ENCODE peak calls at places on chromosomes 6 and 20, in eight cellular contexts. One of them, this sample, is unnamed.
A peak's percentile ranks its signal among the peaks of the same experiment; 100 is the strongest.

GRCh38 chr6:150478651-150479498 is 110.1 kb downstream of the IYD start:
- DNase-seq in heart left ventricle: no peak
- DNase-seq in PC-3: no peak
- DNase-seq in effector memory CD4-positive, alpha-beta T cell: no peak
- DNase-seq in HL-60: no peak
- DNase-seq in lung: no peak
- DNase-seq in right lobe of liver: no peak
- DNase-seq in left ventricle myocardium inferior: no peak
- DNase-seq in this sample: no peak

GRCh38 chr20:10649817-10650200 is 24.0 kb downstream of the JAG1 start:
- DNase-seq in heart left ventricle: no peak
- DNase-seq in PC-3: no peak
- DNase-seq in effector memory CD4-positive, alpha-beta T cell: no peak
- DNase-seq in HL-60: no peak
- DNase-seq in lung: no peak
- DNase-seq in right lobe of liver: no peak
- DNase-seq in left ventricle myocardium inferior: no peak
- DNase-seq in this sample: no peak

GRCh38 chr6:46217671-46218131 is 46.9 kb upstream of the ENPP5 start:
- DNase-seq in heart left ventricle: no peak
- DNase-seq in PC-3: no peak
- DNase-seq in effector memory CD4-positive, alpha-beta T cell: no peak
- DNase-seq in HL-60: no peak
- DNase-seq in lung: no peak
- DNase-seq in right lobe of liver: no peak
- DNase-seq in left ventricle myocardium inferior: peak; percentile 27
- DNase-seq in this sample: no peak

GRCh38 chr6:79574636-79575035 is 37.4 kb upstream of the LCA5 start:
- DNase-seq in heart left ventricle: no peak
- DNase-seq in PC-3: peak; percentile 66
- DNase-seq in effector memory CD4-positive, alpha-beta T cell: no peak
- DNase-seq in HL-60: no peak
- DNase-seq in lung: no peak
- DNase-seq in right lobe of liver: no peak
- DNase-seq in left ventricle myocardium inferior: no peak
- DNase-seq in this sample: no peak

GRCh38 chr6:45253457-45253856 is 74.7 kb upstream of the RUNX2 start:
- DNase-seq in heart left ventricle: no peak
- DNase-seq in PC-3: no peak
- DNase-seq in effector memory CD4-positive, alpha-beta T cell: no peak
- DNase-seq in HL-60: no peak
- DNase-seq in lung: no peak
- DNase-seq in right lobe of liver: no peak
- DNase-seq in left ventricle myocardium inferior: no peak
- DNase-seq in this sample: no peak

GRCh38 chr6:135851442-135852271 is at the start of gene PDE7B:
- DNase-seq in heart left ventricle: peak; percentile 88
- DNase-seq in PC-3: peak; percentile 71
- DNase-seq in effector memory CD4-positive, alpha-beta T cell: peak; percentile 2
- DNase-seq in HL-60: peak; percentile 14
- DNase-seq in lung: peak; percentile 79
- DNase-seq in right lobe of liver: peak; percentile 90
- DNase-seq in left ventricle myocardium inferior: peak; percentile 75
- DNase-seq in this sample: peak; percentile 81

GRCh38 chr6:153849072-153849759 is 189.8 kb upstream of the OPRM1 start:
- DNase-seq in heart left ventricle: no peak
- DNase-seq in PC-3: no peak
- DNase-seq in effector memory CD4-positive, alpha-beta T cell: no peak
- DNase-seq in HL-60: no peak
- DNase-seq in lung: no peak
- DNase-seq in right lobe of liver: no peak
- DNase-seq in left ventricle myocardium inferior: no peak
- DNase-seq in this sample: no peak

GRCh38 chr6:87706187-87706966 is 4.3 kb upstream of the AKIRIN2 start:
- DNase-seq in heart left ventricle: no peak
- DNase-seq in PC-3: peak; percentile 72
- DNase-seq in effector memory CD4-positive, alpha-beta T cell: no peak
- DNase-seq in HL-60: no peak
- DNase-seq in lung: no peak
- DNase-seq in right lobe of liver: no peak
- DNase-seq in left ventricle myocardium inferior: no peak
- DNase-seq in this sample: no peak

GRCh38 chr6:143078468-143079324 is 18.0 kb downstream of the AIG1 start:
- DNase-seq in heart left ventricle: no peak
- DNase-seq in PC-3: no peak
- DNase-seq in effector memory CD4-positive, alpha-beta T cell: no peak
- DNase-seq in HL-60: no peak
- DNase-seq in lung: no peak
- DNase-seq in right lobe of liver: no peak
- DNase-seq in left ventricle myocardium inferior: no peak
- DNase-seq in this sample: no peak

GRCh38 chr6:31896856-31897611 is 464 bp downstream of the EHMT2 start:
- DNase-seq in heart left ventricle: no peak
- DNase-seq in PC-3: no peak
- DNase-seq in effector memory CD4-positive, alpha-beta T cell: peak; percentile 8
- DNase-seq in HL-60: no peak
- DNase-seq in lung: no peak
- DNase-seq in right lobe of liver: peak; percentile 68
- DNase-seq in left ventricle myocardium inferior: no peak
- DNase-seq in this sample: no peak

GRCh38 chr20:62955519-62956386 is 3.2 kb downstream of the SLC17A9 start:
- DNase-seq in heart left ventricle: no peak
- DNase-seq in PC-3: no peak
- DNase-seq in effector memory CD4-positive, alpha-beta T cell: no peak
- DNase-seq in HL-60: no peak
- DNase-seq in lung: no peak
- DNase-seq in right lobe of liver: peak; percentile 97
- DNase-seq in left ventricle myocardium inferior: no peak
- DNase-seq in this sample: no peak

GRCh38 chr20:17625246-17626051 is 55.6 kb downstream of the DSTN start:
- DNase-seq in heart left ventricle: peak; percentile 20
- DNase-seq in PC-3: no peak
- DNase-seq in effector memory CD4-positive, alpha-beta T cell: no peak
- DNase-seq in HL-60: no peak
- DNase-seq in lung: no peak
- DNase-seq in right lobe of liver: peak; percentile 40
- DNase-seq in left ventricle myocardium inferior: peak; percentile 14
- DNase-seq in this sample: no peak

GRCh38 chr20:24365685-24366084 is 103.7 kb upstream of the SYNDIG1 start:
- DNase-seq in heart left ventricle: no peak
- DNase-seq in PC-3: no peak
- DNase-seq in effector memory CD4-positive, alpha-beta T cell: no peak
- DNase-seq in HL-60: no peak
- DNase-seq in lung: no peak
- DNase-seq in right lobe of liver: no peak
- DNase-seq in left ventricle myocardium inferior: no peak
- DNase-seq in this sample: no peak

GRCh38 chr6:36120979-36121706 is 9.2 kb upstream of the MAPK13 start:
- DNase-seq in heart left ventricle: peak; percentile 74
- DNase-seq in PC-3: peak; percentile 71
- DNase-seq in effector memory CD4-positive, alpha-beta T cell: peak; percentile 36
- DNase-seq in HL-60: peak; percentile 45
- DNase-seq in lung: peak; percentile 60
- DNase-seq in right lobe of liver: peak; percentile 87
- DNase-seq in left ventricle myocardium inferior: peak; percentile 45
- DNase-seq in this sample: no peak

GRCh38 chr20:34312024-34312460 is 8.9 kb upstream of the AHCY start:
- DNase-seq in heart left ventricle: no peak
- DNase-seq in PC-3: no peak
- DNase-seq in effector memory CD4-positive, alpha-beta T cell: no peak
- DNase-seq in HL-60: no peak
- DNase-seq in lung: no peak
- DNase-seq in right lobe of liver: peak; percentile 87
- DNase-seq in left ventricle myocardium inferior: no peak
- DNase-seq in this sample: no peak

GRCh38 chr20:47688385-47689381 is 96.6 kb downstream of the SULF2 start:
- DNase-seq in heart left ventricle: no peak
- DNase-seq in PC-3: no peak
- DNase-seq in effector memory CD4-positive, alpha-beta T cell: no peak
- DNase-seq in HL-60: no peak
- DNase-seq in lung: no peak
- DNase-seq in right lobe of liver: no peak
- DNase-seq in left ventricle myocardium inferior: no peak
- DNase-seq in this sample: no peak

GRCh38 chr6:125191916-125192609 is 38.5 kb downstream of the TPD52L1 start:
- DNase-seq in heart left ventricle: no peak
- DNase-seq in PC-3: peak; percentile 82
- DNase-seq in effector memory CD4-positive, alpha-beta T cell: peak; percentile 5
- DNase-seq in HL-60: peak; percentile 39
- DNase-seq in lung: peak; percentile 71
- DNase-seq in right lobe of liver: no peak
- DNase-seq in left ventricle myocardium inferior: peak; percentile 22
- DNase-seq in this sample: peak; percentile 20

GRCh38 chr6:163355471-163355991 is 59.0 kb upstream of the QKI start:
- DNase-seq in heart left ventricle: peak; percentile 87
- DNase-seq in PC-3: peak; percentile 59
- DNase-seq in effector memory CD4-positive, alpha-beta T cell: no peak
- DNase-seq in HL-60: peak; percentile 73
- DNase-seq in lung: peak; percentile 56
- DNase-seq in right lobe of liver: no peak
- DNase-seq in left ventricle myocardium inferior: peak; percentile 78
- DNase-seq in this sample: peak; percentile 72

GRCh38 chr20:57501461-57502330 is 23.2 kb downstream of the CTCFL start:
- DNase-seq in heart left ventricle: no peak
- DNase-seq in PC-3: no peak
- DNase-seq in effector memory CD4-positive, alpha-beta T cell: no peak
- DNase-seq in HL-60: no peak
- DNase-seq in lung: no peak
- DNase-seq in right lobe of liver: no peak
- DNase-seq in left ventricle myocardium inferior: no peak
- DNase-seq in this sample: no peak

GRCh38 chr6:2132911-2133310 is 112.5 kb downstream of the GMDS start:
- DNase-seq in heart left ventricle: no peak
- DNase-seq in PC-3: no peak
- DNase-seq in effector memory CD4-positive, alpha-beta T cell: no peak
- DNase-seq in HL-60: no peak
- DNase-seq in lung: no peak
- DNase-seq in right lobe of liver: no peak
- DNase-seq in left ventricle myocardium inferior: no peak
- DNase-seq in this sample: no peak

GRCh38 chr20:58842276-58842675 is 8.4 kb downstream of the GNAS-AS1 start:
- DNase-seq in heart left ventricle: no peak
- DNase-seq in PC-3: no peak
- DNase-seq in effector memory CD4-positive, alpha-beta T cell: no peak
- DNase-seq in HL-60: no peak
- DNase-seq in lung: no peak
- DNase-seq in right lobe of liver: no peak
- DNase-seq in left ventricle myocardium inferior: no peak
- DNase-seq in this sample: no peak
- H3K27me3 ChIP-seq in heart left ventricle: peaks cover 28% of the 10 kb centered on the region
- H3K27me3 ChIP-seq in PC-3: peaks cover 30% of the 10 kb centered on the region
- H3K27me3 ChIP-seq in effector memory CD4-positive, alpha-beta T cell: peaks cover 9% of the 10 kb centered on the region
- H3K27me3 ChIP-seq in HL-60: peaks cover 43% of the 10 kb centered on the region
- H3K27me3 ChIP-seq in lung: no peaks in the 10 kb centered on the region
- H3K27me3 ChIP-seq in right lobe of liver: no peaks in the 10 kb centered on the region
- H3K27me3 ChIP-seq in left ventricle myocardium inferior: peaks cover 92% of the 10 kb centered on the region
- H3K27me3 ChIP-seq in this sample: peaks cover 69% of the 10 kb centered on the region

DNA sequence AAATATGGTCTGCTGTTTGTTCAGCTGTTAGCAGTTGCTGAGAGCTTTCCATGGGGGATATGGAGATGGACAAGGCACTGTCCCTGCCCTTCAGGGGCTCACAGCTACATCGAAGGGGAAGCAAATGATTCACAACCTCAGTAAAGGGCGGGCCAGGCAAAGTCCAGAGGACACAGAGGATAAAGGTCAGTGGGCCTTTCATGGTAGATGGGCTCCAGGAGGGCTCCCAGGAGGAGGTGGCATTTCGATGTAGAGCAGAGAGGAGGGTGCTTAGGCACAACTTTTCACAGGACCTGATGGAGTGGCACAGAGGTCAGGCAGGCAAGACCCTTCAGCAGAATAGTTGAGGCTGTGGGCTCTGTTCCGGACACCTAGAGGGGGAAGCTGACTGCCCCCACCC is 15.2 kb upstream of the MLN start:
- DNase-seq in heart left ventricle: no peak
- DNase-seq in PC-3: no peak
- DNase-seq in effector memory CD4-positive, alpha-beta T cell: no peak
- DNase-seq in HL-60: no peak
- DNase-seq in lung: no peak
- DNase-seq in right lobe of liver: no peak
- DNase-seq in left ventricle myocardium inferior: no peak
- DNase-seq in this sample: no peak
- H3K27me3 ChIP-seq in heart left ventricle: peaks cover 19% of the 10 kb centered on the region
- H3K27me3 ChIP-seq in PC-3: peaks cover 34% of the 10 kb centered on the region
- H3K27me3 ChIP-seq in effector memory CD4-positive, alpha-beta T cell: peaks cover 7% of the 10 kb centered on the region
- H3K27me3 ChIP-seq in HL-60: peaks cover 8% of the 10 kb centered on the region
- H3K27me3 ChIP-seq in lung: no peaks in the 10 kb centered on the region
- H3K27me3 ChIP-seq in right lobe of liver: no peaks in the 10 kb centered on the region
- H3K27me3 ChIP-seq in left ventricle myocardium inferior: peaks cover 98% of the 10 kb centered on the region
- H3K27me3 ChIP-seq in this sample: peaks cover 53% of the 10 kb centered on the region

DNA sequence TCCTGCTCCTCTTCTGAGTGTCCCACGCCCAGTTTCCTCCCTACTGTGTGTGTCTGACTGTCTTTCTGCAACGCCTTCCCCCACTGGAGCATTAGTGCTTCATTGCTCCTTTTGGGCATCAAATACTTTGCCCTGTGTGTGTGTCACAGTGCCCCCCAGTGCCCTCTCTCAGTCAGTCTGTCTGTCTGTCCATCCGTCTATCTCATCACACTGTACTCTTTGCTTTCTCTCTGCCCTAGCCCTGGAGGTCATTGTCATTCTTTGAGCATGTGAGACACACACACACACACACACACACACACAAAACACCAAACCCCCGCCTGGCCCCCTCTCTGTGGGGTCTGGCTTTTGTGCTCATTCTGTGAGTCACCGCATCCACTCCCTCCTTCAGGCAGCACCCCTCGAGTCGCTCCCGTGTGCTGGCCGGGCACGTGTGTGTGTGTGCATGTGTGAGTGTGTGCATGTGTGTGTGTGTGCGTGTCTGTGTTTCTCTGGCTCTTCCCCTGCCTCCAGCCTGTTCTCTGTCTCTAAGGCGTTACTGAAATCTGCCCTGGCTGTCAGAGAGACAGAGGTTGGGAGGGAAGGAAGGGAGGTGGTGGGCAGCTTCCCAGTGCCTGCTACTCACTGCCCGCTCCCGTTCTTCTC is 72.0 kb downstream of the SRC start:
- DNase-seq in heart left ventricle: peak; percentile 15
- DNase-seq in PC-3: no peak
- DNase-seq in effector memory CD4-positive, alpha-beta T cell: no peak
- DNase-seq in HL-60: no peak
- DNase-seq in lung: no peak
- DNase-seq in right lobe of liver: no peak
- DNase-seq in left ventricle myocardium inferior: no peak
- DNase-seq in this sample: no peak
- H3K27me3 ChIP-seq in heart left ventricle: no peaks in the 10 kb centered on the region
- H3K27me3 ChIP-seq in PC-3: peaks cover 10% of the 10 kb centered on the region
- H3K27me3 ChIP-seq in effector memory CD4-positive, alpha-beta T cell: peaks cover 5% of the 10 kb centered on the region
- H3K27me3 ChIP-seq in HL-60: peaks cover 23% of the 10 kb centered on the region
- H3K27me3 ChIP-seq in lung: no peaks in the 10 kb centered on the region
- H3K27me3 ChIP-seq in right lobe of liver: no peaks in the 10 kb centered on the region
- H3K27me3 ChIP-seq in left ventricle myocardium inferior: peaks cover 98% of the 10 kb centered on the region
- H3K27me3 ChIP-seq in this sample: peaks cover 83% of the 10 kb centered on the region

DNA sequence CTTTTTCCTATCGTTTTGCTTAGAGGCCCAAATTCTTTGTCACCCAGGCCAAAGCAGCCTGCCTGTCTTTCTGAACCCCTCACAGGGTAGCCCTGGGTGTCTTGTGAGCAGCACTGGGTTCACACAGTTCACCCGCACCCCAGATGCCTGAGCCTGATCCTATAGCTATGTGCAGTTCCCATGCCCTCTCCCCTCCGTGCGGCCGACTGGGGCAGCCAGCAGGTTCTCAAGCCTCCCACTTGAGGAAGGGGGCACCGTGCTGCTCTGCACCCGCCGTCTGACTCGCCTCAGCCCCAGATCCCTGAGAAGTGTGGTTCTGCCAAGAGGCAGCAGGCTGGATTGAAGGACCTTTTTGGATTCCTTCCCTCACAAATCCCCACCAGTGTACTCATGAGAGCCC is 89.0 kb downstream of the PSMB1 start:
- DNase-seq in heart left ventricle: no peak
- DNase-seq in PC-3: no peak
- DNase-seq in effector memory CD4-positive, alpha-beta T cell: no peak
- DNase-seq in HL-60: no peak
- DNase-seq in lung: no peak
- DNase-seq in right lobe of liver: no peak
- DNase-seq in left ventricle myocardium inferior: no peak
- DNase-seq in this sample: no peak
- H3K27me3 ChIP-seq in heart left ventricle: no peaks in the 10 kb centered on the region
- H3K27me3 ChIP-seq in PC-3: peaks cover 12% of the 10 kb centered on the region
- H3K27me3 ChIP-seq in effector memory CD4-positive, alpha-beta T cell: no peaks in the 10 kb centered on the region
- H3K27me3 ChIP-seq in HL-60: no peaks in the 10 kb centered on the region
- H3K27me3 ChIP-seq in lung: no peaks in the 10 kb centered on the region
- H3K27me3 ChIP-seq in right lobe of liver: no peaks in the 10 kb centered on the region
- H3K27me3 ChIP-seq in left ventricle myocardium inferior: no peaks in the 10 kb centered on the region
- H3K27me3 ChIP-seq in this sample: no peaks in the 10 kb centered on the region